ENCODE peak calls at places on chromosome 3, in five cellular contexts. K is nephron progenitor cell; Y is uterus; O is NCI-H2081; E is effector memory CD8-positive, alpha-beta T cell. A is an unnamed sample.

GRCh38 chr3:129037093-129037419 is 23.5 kb upstream of the GP9 start:
- DNase-seq in E (no peak), Y (no peak), K (no peak), O (no peak), A (no peak)

GRCh38 chr3:100226712-100227429 is 33.9 kb upstream of the TBC1D23 start:
- DNase-seq in O (no peak), K (no peak), E (no peak), Y (no peak), A (no peak)

GRCh38 chr3:20417390-20417789 is 231.4 kb upstream of the SGO1 start:
- DNase-seq in K (no peak), Y (no peak), O (peak; percentile 65), E (no peak), A (no peak)

GRCh38 chr3:131995936-131996335 is 38.9 kb downstream of the CPNE4 start:
- DNase-seq in O (no peak), E (no peak), K (no peak), Y (no peak), A (no peak)

GRCh38 chr3:12954891-12955650 is 113.7 kb upstream of the RPL32 start:
- DNase-seq in K (no peak), Y (peak; percentile 53), O (peak; percentile 79), E (no peak), A (no peak)

GRCh38 chr3:193827039-193827669 is 234.1 kb downstream of the OPA1 start:
- DNase-seq in K (no peak), O (no peak), Y (no peak), E (no peak), A (no peak)

GRCh38 chr3:133489466-133490085 is 83.9 kb upstream of the CDV3 start:
- DNase-seq in O (no peak), K (no peak), Y (no peak), E (no peak), A (no peak)

GRCh38 chr3:63364909-63365308 is 86.8 kb downstream of the SYNPR start:
- DNase-seq in E (no peak), K (peak; percentile 15), O (peak; percentile 22), Y (no peak), A (no peak)

GRCh38 chr3:128804017-128804816 is 75.2 kb upstream of the ACAD9 start:
- DNase-seq in O (no peak), K (no peak), E (peak; percentile 49), Y (no peak), A (no peak)

GRCh38 chr3:115113367-115113766 is 33.7 kb downstream of the ZBTB20 start:
- DNase-seq in O (no peak), K (no peak), E (no peak), Y (no peak), A (no peak)

GRCh38 chr3:127209155-127209839 is 16.4 kb downstream of the PRR23E start:
- DNase-seq in K (no peak), E (no peak), O (no peak), Y (no peak), A (no peak)

GRCh38 chr3:105786241-105786640 is 82.6 kb downstream of the CBLB start:
- DNase-seq in O (no peak), K (no peak), E (no peak), Y (no peak), A (no peak)

GRCh38 chr3:139917226-139917785 is 17.7 kb upstream of the CLSTN2 start:
- DNase-seq in K (no peak), Y (no peak), O (no peak), E (no peak), A (no peak)

GRCh38 chr3:73727117-73727802 is 102.5 kb upstream of the PDZRN3 start:
- DNase-seq in K (peak; percentile 8), O (no peak), Y (peak; percentile 70), E (no peak), A (peak; percentile 69)

GRCh38 chr3:9226326-9226725 is 23.1 kb downstream of the SRGAP3 start:
- DNase-seq in O (no peak), Y (peak; percentile 83), K (no peak), E (no peak), A (no peak)

GRCh38 chr3:108180214-108180613 is 42.0 kb downstream of the IFT57 start:
- DNase-seq in O (peak; percentile 93), E (no peak), Y (no peak), K (no peak), A (no peak)

GRCh38 chr3:27376109-27376772 is 7.1 kb upstream of the NEK10 start:
- DNase-seq in E (no peak), O (no peak), K (no peak), Y (no peak), A (no peak)

GRCh38 chr3:134039161-134039862 is 9.6 kb upstream of the SLCO2A1 start:
- DNase-seq in O (no peak), Y (no peak), K (peak; percentile 29), E (no peak), A (no peak)

GRCh38 chr3:8848696-8849131 is 79.3 kb upstream of the OXTR start:
- DNase-seq in O (no peak), K (no peak), E (no peak), Y (no peak), A (no peak)